ENCODE peak calls at places on chromosomes 2 and 18, in eight cellular contexts. M is psoas muscle, Y is heart right ventricle, Q is NCI-H2029, I is GM23338, K is head of caudate nucleus, D is NAMALWA, Z is posterior vena cava. C is an unnamed sample.

GRCh38 chr2:226256237-226256636 is 543.4 kb downstream of the IRS1 start:
- DNase-seq in K (no peak), Y (no peak), D (no peak), M (no peak), Q (peak), Z (no peak), I (no peak), C (no peak)

GRCh38 chr2:233311241-233311926 is 3.8 kb downstream of the SAG start:
- DNase-seq in D (no peak), Z (no peak), Q (no peak), M (no peak), I (no peak), Y (no peak), K (no peak), C (no peak)

GRCh38 chr18:60266558-60266957 is 106.0 kb downstream of the MC4R start:
- DNase-seq in Q (no peak), K (no peak), Z (no peak), I (no peak), Y (no peak), M (no peak), D (no peak), C (peak)

GRCh38 chr2:179579744-179580143 is 281.7 kb downstream of the ZNF385B start:
- DNase-seq in M (no peak), K (no peak), Q (no peak), I (no peak), Y (no peak), D (no peak), Z (no peak), C (no peak)

GRCh38 chr2:88180594-88181240 is 10.6 kb downstream of the THNSL2 start:
- DNase-seq in Y (no peak), I (no peak), Z (no peak), D (no peak), K (no peak), M (no peak), Q (no peak), C (no peak)

GRCh38 chr2:74026674-74027294 is 42.1 kb downstream of the TET3 start:
- DNase-seq in K (no peak), Z (no peak), D (no peak), Y (no peak), I (peak), M (no peak), Q (no peak), C (no peak)

GRCh38 chr2:233995985-233996384 is 54.5 kb upstream of the SPP2 start:
- DNase-seq in I (no peak), Y (no peak), M (no peak), Z (no peak), K (no peak), Q (no peak), D (no peak), C (no peak)

GRCh38 chr18:7918696-7919095 is 351.6 kb downstream of the PTPRM start:
- DNase-seq in Z (no peak), D (no peak), I (no peak), Y (no peak), M (no peak), Q (no peak), K (no peak), C (no peak)

GRCh38 chr18:73007935-73008308 is 140.1 kb upstream of the NETO1 start:
- DNase-seq in D (no peak), I (no peak), K (no peak), M (no peak), Z (no peak), Q (no peak), Y (no peak), C (no peak)

GRCh38 chr18:57909620-57910019 is 106.5 kb upstream of the ATP8B1 start:
- DNase-seq in D (no peak), Z (no peak), Y (no peak), I (no peak), Q (no peak), M (no peak), K (peak), C (peak)

GRCh38 chr2:72198532-72199241 is 51.0 kb upstream of the CYP26B1 start:
- DNase-seq in Z (no peak), M (no peak), Q (no peak), I (no peak), K (no peak), D (no peak), Y (no peak), C (no peak)